ENCODE peak calls at places on chromosome 9, in seven cellular contexts. G is ovary; S is body of pancreas; Y is dorsolateral prefrontal cortex; X is mammary epithelial cell; P is CD8-positive, alpha-beta T cell; O is breast epithelium. C is an unnamed sample.

GRCh38 chr9:14106699-14107098 is 207.2 kb downstream of the NFIB start:
- DNase-seq in G (no peak), S (no peak), Y (no peak), X (no peak), P (no peak), O (no peak), C (no peak)

GRCh38 chr9:38332625-38333024 is 59.9 kb upstream of the ALDH1B1 start:
- DNase-seq in G (no peak), S (peak), Y (no peak), X (no peak), P (no peak), O (no peak), C (no peak)

GRCh38 chr9:131620764-131621520 is 75.6 kb downstream of the PRRT1B start:
- DNase-seq in G (no peak), S (no peak), Y (no peak), X (no peak), P (no peak), O (no peak), C (no peak)

GRCh38 chr9:28841795-28842194 is 1268.5 kb upstream of the C9orf72 start:
- DNase-seq in G (no peak), S (no peak), Y (no peak), X (no peak), P (no peak), O (no peak), C (no peak)

GRCh38 chr9:21661626-21662025 is 140.8 kb upstream of the MTAP start:
- DNase-seq in G (no peak), S (no peak), Y (no peak), X (no peak), P (no peak), O (no peak), C (no peak)

GRCh38 chr9:109247228-109247627 is 73.6 kb downstream of the EPB41L4B start:
- DNase-seq in G (no peak), S (no peak), Y (no peak), X (no peak), P (no peak), O (no peak), C (no peak)

GRCh38 chr9:117494401-117495130 is 79.7 kb upstream of the ASTN2 start:
- DNase-seq in G (no peak), S (no peak), Y (no peak), X (no peak), P (no peak), O (no peak), C (no peak)

GRCh38 chr9:134642385-134643181 is 980 bp downstream of the COL5A1 start:
- DNase-seq in G (peak), S (peak), Y (no peak), X (peak), P (no peak), O (peak), C (peak)

GRCh38 chr9:112624711-112625707 is 92.9 kb downstream of the INIP start:
- DNase-seq in G (no peak), S (no peak), Y (no peak), X (no peak), P (no peak), O (no peak), C (no peak)

GRCh38 chr9:86202338-86202882 is 57.0 kb downstream of the C9orf153 start:
- DNase-seq in G (no peak), S (peak), Y (no peak), X (peak), P (no peak), O (no peak), C (peak)

GRCh38 chr9:98259791-98260190 is 4.3 kb upstream of the TBC1D2 start:
- DNase-seq in G (no peak), S (no peak), Y (no peak), X (no peak), P (no peak), O (no peak), C (no peak)

GRCh38 chr9:95048225-95049087 is 269.1 kb downstream of the FANCC start:
- DNase-seq in G (peak), S (peak), Y (peak), X (peak), P (peak), O (peak), C (peak)

GRCh38 chr9:92035687-92036410 is 79.4 kb downstream of the SPTLC1 start:
- DNase-seq in G (peak), S (no peak), Y (no peak), X (no peak), P (no peak), O (no peak), C (peak)

GRCh38 chr9:107711528-107711927 is 222.0 kb upstream of the KLF4 start:
- DNase-seq in G (peak), S (peak), Y (peak), X (peak), P (no peak), O (peak), C (peak)

GRCh38 chr9:123584202-123585176 is 228.5 kb downstream of the CRB2 start:
- DNase-seq in G (no peak), S (no peak), Y (no peak), X (no peak), P (no peak), O (no peak), C (no peak)

GRCh38 chr9:89435315-89435823 is 62.5 kb downstream of the SEMA4D start:
- DNase-seq in G (no peak), S (peak), Y (no peak), X (peak), P (no peak), O (peak), C (peak)

GRCh38 chr9:92954078-92954861 is 6.9 kb downstream of the FGD3 start:
- DNase-seq in G (no peak), S (peak), Y (no peak), X (peak), P (peak), O (peak), C (no peak)

GRCh38 chr9:119289740-119290139 is 79.5 kb downstream of the BRINP1 start:
- DNase-seq in G (no peak), S (peak), Y (no peak), X (peak), P (no peak), O (peak), C (peak)

GRCh38 chr9:4833781-4834560 is 41.2 kb downstream of the RCL1 start:
- DNase-seq in G (no peak), S (no peak), Y (no peak), X (no peak), P (no peak), O (no peak), C (no peak)

GRCh38 chr9:23123048-23123632 is 676.5 kb downstream of the DMRTA1 start:
- DNase-seq in G (no peak), S (peak), Y (peak), X (peak), P (no peak), O (no peak), C (peak)

GRCh38 chr9:120366646-120367019 is 213.3 kb downstream of the CDK5RAP2 start:
- DNase-seq in G (peak), S (peak), Y (no peak), X (peak), P (no peak), O (no peak), C (peak)

GRCh38 chr9:105479846-105480245 is 32.0 kb downstream of the FSD1L start:
- DNase-seq in G (no peak), S (no peak), Y (no peak), X (no peak), P (no peak), O (no peak), C (no peak)

GRCh38 chr9:133944746-133945135 is 47.4 kb downstream of the VAV2 start:
- DNase-seq in G (no peak), S (peak), Y (no peak), X (peak), P (no peak), O (peak), C (no peak)

GRCh38 chr9:114899461-114899860 is 30.9 kb downstream of the TNFSF8 start:
- DNase-seq in G (no peak), S (no peak), Y (no peak), X (no peak), P (no peak), O (no peak), C (no peak)

GRCh38 chr9:21994526-21994995 is at the start of gene CDKN2B-AS1:
- DNase-seq in G (peak), S (peak), Y (no peak), X (peak), P (no peak), O (no peak), C (peak)

GRCh38 chr9:110969971-110970381 is 68.3 kb downstream of the LPAR1 start:
- DNase-seq in G (no peak), S (no peak), Y (no peak), X (peak), P (no peak), O (no peak), C (peak)

GRCh38 chr9:72012642-72013041 is 47.8 kb downstream of the C9orf57 start:
- DNase-seq in G (no peak), S (no peak), Y (no peak), X (peak), P (no peak), O (no peak), C (peak)

GRCh38 chr9:76542360-76542759 is 83.4 kb downstream of the GCNT1 start:
- DNase-seq in G (no peak), S (no peak), Y (no peak), X (no peak), P (no peak), O (no peak), C (no peak)

GRCh38 chr9:87059740-87060139 is 112.4 kb upstream of the GAS1 start:
- DNase-seq in G (no peak), S (peak), Y (no peak), X (no peak), P (no peak), O (no peak), C (no peak)

GRCh38 chr9:109186857-109187256 is 19.8 kb upstream of the FRRS1L start:
- DNase-seq in G (no peak), S (no peak), Y (no peak), X (no peak), P (no peak), O (no peak), C (no peak)

GRCh38 chr9:95315108-95315746 is 2.3 kb downstream of the FANCC start:
- DNase-seq in G (no peak), S (no peak), Y (no peak), X (no peak), P (no peak), O (no peak), C (no peak)

GRCh38 chr9:2461886-2462285 is 159.7 kb upstream of the VLDLR start:
- DNase-seq in G (no peak), S (no peak), Y (peak), X (no peak), P (no peak), O (no peak), C (no peak)

GRCh38 chr9:5626727-5627634 is 1.9 kb upstream of the RIC1 start:
- DNase-seq in G (no peak), S (peak), Y (no peak), X (peak), P (no peak), O (peak), C (peak)

GRCh38 chr9:95078516-95078915 is 239.0 kb downstream of the FANCC start:
- DNase-seq in G (no peak), S (no peak), Y (no peak), X (no peak), P (no peak), O (no peak), C (no peak)

GRCh38 chr9:106716820-106717219 is 146.1 kb upstream of the ZNF462 start:
- DNase-seq in G (no peak), S (no peak), Y (no peak), X (no peak), P (no peak), O (no peak), C (no peak)

GRCh38 chr9:34560574-34561229 is 28.8 kb downstream of the CNTFR start:
- DNase-seq in G (no peak), S (no peak), Y (no peak), X (no peak), P (no peak), O (no peak), C (no peak)
- H3K27ac ChIP-seq in G (no peak), S (no peak), Y (no peak), X (no peak), P (no peak), O (peak), C (peak)

GRCh38 chr9:83011611-83012010 is 51.3 kb downstream of the RASEF start:
- DNase-seq in G (no peak), S (no peak), Y (no peak), X (no peak), P (no peak), O (no peak), C (no peak)
- TF ChIP-seq CTCF in G (no peak), S (no peak), Y (no peak), X (no peak), P (no peak), O (no peak), C (no peak)

GRCh38 chr9:6676254-6676928 is 30.9 kb upstream of the GLDC start:
- DNase-seq in G (no peak), S (no peak), Y (no peak), X (no peak), P (no peak), O (no peak), C (no peak)
- H3K27ac ChIP-seq in G (no peak), S (no peak), Y (no peak), X (no peak), P (no peak), O (no peak), C (no peak)

GRCh38 chr9:16496908-16497307 is 373.6 kb downstream of the BNC2 start:
- DNase-seq in G (no peak), S (no peak), Y (no peak), X (no peak), P (no peak), O (no peak), C (no peak)
- TF ChIP-seq CTCF in G (no peak), S (no peak), Y (no peak), X (no peak), P (no peak), O (no peak), C (no peak)

GRCh38 chr9:74458832-74459231 is 38.3 kb upstream of the RORB start:
- DNase-seq in G (no peak), S (no peak), Y (no peak), X (no peak), P (no peak), O (no peak), C (no peak)
- H3K27ac ChIP-seq in G (no peak), S (no peak), Y (no peak), X (no peak), P (no peak), O (no peak), C (no peak)

C was measured in hepatocyte.